ENCODE peak calls at places on chromosomes 7 and 10, in ten cellular contexts. D is hepatocyte, Y is cardiac fibroblast, Z is neural crest cell, P is HFF-Myc, B is astrocyte of the spinal cord, J is GM12865, W is OCI-LY7, I is GM10248, F is GM23338. K is an unnamed sample.
A peak's percentile ranks its signal among the peaks of the same experiment; 100 is the strongest.

GRCh38 chr7:27921081-27921836 is 181.3 kb downstream of the TAX1BP1 start:
- DNase-seq in D (peak; percentile 84), Y (peak; percentile 91), Z (peak; percentile 30), P (peak; percentile 79), B (peak; percentile 89), J (peak; percentile 80), W (peak; percentile 84), I (peak; percentile 40), F (peak; percentile 79), K (peak; percentile 53)

GRCh38 chr10:120052964-120053363 is 160.4 kb downstream of the SEC23IP start:
- DNase-seq in D (peak; percentile 22), Y (no peak), Z (no peak), P (no peak), B (no peak), J (no peak), W (no peak), I (no peak), F (no peak), K (no peak)

GRCh38 chr7:14698239-14698638 is 204.3 kb downstream of the DGKB start:
- DNase-seq in D (no peak), Y (peak; percentile 6), Z (no peak), P (no peak), B (peak; percentile 24), J (no peak), W (no peak), I (no peak), F (no peak), K (no peak)

GRCh38 chr10:71270301-71270777 is 48.7 kb upstream of the SLC29A3 start:
- DNase-seq in D (peak; percentile 90), Y (peak; percentile 88), Z (peak; percentile 65), P (peak; percentile 79), B (peak; percentile 80), J (peak; percentile 64), W (peak; percentile 70), I (peak; percentile 78), F (peak; percentile 94), K (peak; percentile 71)

GRCh38 chr7:30285531-30286284 is 1.3 kb downstream of the ZNRF2 start:
- DNase-seq in D (peak; percentile 34), Y (peak; percentile 63), Z (peak; percentile 14), P (peak; percentile 38), B (peak; percentile 60), J (peak; percentile 87), W (peak; percentile 79), I (peak; percentile 25), F (peak; percentile 63), K (peak; percentile 80)

GRCh38 chr10:130985158-130985753 is 326.3 kb downstream of the TCERG1L start:
- DNase-seq in D (no peak), Y (no peak), Z (no peak), P (no peak), B (no peak), J (no peak), W (no peak), I (no peak), F (no peak), K (no peak)

GRCh38 chr7:29969706-29970105 is 19.9 kb downstream of the SCRN1 start:
- DNase-seq in D (no peak), Y (no peak), Z (no peak), P (no peak), B (no peak), J (no peak), W (no peak), I (no peak), F (no peak), K (no peak)

GRCh38 chr7:98040626-98041025 is 50.6 kb upstream of the OCM2 start:
- DNase-seq in D (no peak), Y (no peak), Z (no peak), P (no peak), B (no peak), J (no peak), W (no peak), I (no peak), F (no peak), K (no peak)

GRCh38 chr10:125473138-125473793 is 209.7 kb downstream of the TEX36 start:
- DNase-seq in D (no peak), Y (no peak), Z (no peak), P (no peak), B (no peak), J (no peak), W (no peak), I (no peak), F (no peak), K (no peak)

GRCh38 chr7:1536768-1537630 is 6.5 kb downstream of the MAFK start:
- DNase-seq in D (peak; percentile 99), Y (peak; percentile 100), Z (peak; percentile 60), P (peak; percentile 90), B (peak; percentile 99), J (no peak), W (no peak), I (no peak), F (peak; percentile 93), K (no peak)

GRCh38 chr10:126185666-126186447 is 202.4 kb downstream of the ADAM12 start:
- DNase-seq in D (no peak), Y (no peak), Z (no peak), P (no peak), B (no peak), J (no peak), W (no peak), I (no peak), F (no peak), K (no peak)

GRCh38 chr7:92461027-92462003 is 14.0 kb downstream of the GATAD1 start:
- DNase-seq in D (peak; percentile 63), Y (peak; percentile 64), Z (peak; percentile 28), P (no peak), B (peak; percentile 51), J (peak; percentile 58), W (peak; percentile 67), I (peak; percentile 44), F (peak; percentile 78), K (peak; percentile 41)

GRCh38 chr7:36129048-36129534 is 24.0 kb upstream of the EEPD1 start:
- DNase-seq in D (peak; percentile 47), Y (peak; percentile 74), Z (no peak), P (no peak), B (no peak), J (no peak), W (no peak), I (no peak), F (no peak), K (no peak)

GRCh38 chr10:47346572-47347302 is 1.4 kb upstream of the RBP3 start:
- DNase-seq in D (peak; percentile 39), Y (peak; percentile 8), Z (no peak), P (peak; percentile 20), B (no peak), J (no peak), W (no peak), I (no peak), F (no peak), K (no peak)

GRCh38 chr10:47344996-47345870 is 2.9 kb upstream of the RBP3 start:
- DNase-seq in D (no peak), Y (no peak), Z (no peak), P (no peak), B (no peak), J (no peak), W (no peak), I (no peak), F (no peak), K (no peak)

GRCh38 chr10:47348661-47349470 is 703 bp downstream of the RBP3 start:
- DNase-seq in D (no peak), Y (no peak), Z (no peak), P (no peak), B (no peak), J (no peak), W (no peak), I (no peak), F (no peak), K (no peak)

GRCh38 chr10:47348138-47348651 is at the start of gene RBP3:
- DNase-seq in D (no peak), Y (no peak), Z (no peak), P (no peak), B (no peak), J (no peak), W (no peak), I (no peak), F (no peak), K (no peak)

DNA sequence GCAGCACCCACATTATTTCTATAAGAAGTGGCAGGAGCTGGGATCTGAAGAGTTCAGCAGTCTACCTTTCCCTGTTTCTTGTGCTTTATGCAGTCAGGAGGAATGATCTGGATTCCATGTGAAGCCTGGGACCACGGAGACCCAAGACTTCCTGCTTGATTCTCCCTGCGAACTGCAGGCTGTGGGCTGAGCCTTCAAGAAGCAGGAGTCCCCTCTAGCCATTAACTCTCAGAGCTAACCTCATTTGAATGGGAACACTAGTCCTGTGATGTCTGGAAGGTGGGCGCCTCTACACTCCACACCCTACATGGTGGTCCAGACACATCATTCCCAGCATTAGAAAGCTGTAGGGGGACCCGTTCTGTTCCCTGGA is 874 bp upstream of the RBP3 start:
- DNase-seq in D (no peak), Y (no peak), Z (no peak), P (no peak), B (no peak), J (no peak), W (no peak), I (no peak), F (no peak), K (no peak)
- TF ChIP-seq CTCF in D (no peak), Y (no peak), Z (no peak), P (no peak), B (no peak), J (no peak), W (no peak), I (no peak), F (no peak), K (no peak)

GRCh38 chr10:92592761-92593552 is at the start of gene KIF11:
- DNase-seq in D (peak; percentile 98), Y (peak; percentile 97), Z (peak; percentile 96), P (peak; percentile 93), B (peak; percentile 97), J (peak; percentile 98), W (peak; percentile 99), I (peak; percentile 93), F (peak; percentile 99), K (peak; percentile 100)
- TF ChIP-seq CTCF in D (no peak), Y (no peak), Z (peak; percentile 22), P (no peak), B (no peak), J (no peak), W (peak; percentile 36), I (no peak), F (no peak), K (no peak)

DNA sequence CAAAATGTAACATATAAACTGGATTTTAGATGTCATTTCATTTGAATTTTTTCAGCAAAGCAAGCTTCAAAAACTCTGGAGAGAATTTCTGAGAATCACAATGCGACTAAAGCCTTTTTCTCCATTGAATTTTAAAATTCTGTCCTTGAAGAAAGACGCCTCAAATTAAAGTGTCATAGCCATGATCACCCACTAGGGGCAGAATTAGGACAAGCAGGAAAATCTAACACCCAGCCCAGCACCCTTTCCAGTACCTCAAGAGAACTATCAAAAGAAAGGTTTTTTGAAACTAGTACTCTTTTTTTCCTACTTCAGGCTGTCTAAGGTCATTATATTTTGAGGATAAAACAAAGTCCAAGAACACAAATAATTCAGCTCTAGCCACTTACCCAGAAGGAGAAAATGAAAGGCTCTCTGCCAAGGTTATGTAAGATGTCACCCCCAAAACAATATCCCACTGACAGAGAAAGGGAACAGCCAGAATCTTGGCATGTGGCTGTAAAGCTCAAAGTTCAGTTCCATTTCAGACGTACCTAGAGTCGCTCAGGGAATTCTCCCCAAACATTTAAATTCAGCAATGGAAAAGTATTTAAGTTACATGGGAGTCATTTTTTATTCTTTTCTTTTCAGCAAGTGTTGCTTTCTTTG is 299.4 kb downstream of the SNX13 start:
- DNase-seq in D (peak; percentile 42), Y (peak; percentile 60), Z (peak; percentile 34), P (no peak), B (peak; percentile 53), J (peak; percentile 51), W (peak; percentile 35), I (peak; percentile 29), F (peak; percentile 84), K (peak; percentile 41)
- TF ChIP-seq CTCF in D (peak; percentile 47), Y (peak; percentile 73), Z (peak; percentile 73), P (peak; percentile 58), B (peak; percentile 66), J (peak; percentile 62), W (peak; percentile 85), I (peak; percentile 41), F (peak; percentile 61), K (peak; percentile 72)

GRCh38 chr7:82164813-82165212 is 278.8 kb downstream of the CACNA2D1 start:
- DNase-seq in D (peak; percentile 6), Y (peak; percentile 82), Z (no peak), P (peak; percentile 40), B (peak; percentile 68), J (no peak), W (no peak), I (no peak), F (peak; percentile 33), K (no peak)
- TF ChIP-seq CTCF in D (peak; percentile 18), Y (peak; percentile 56), Z (no peak), P (peak; percentile 7), B (peak; percentile 47), J (no peak), W (peak; percentile 16), I (no peak), F (peak; percentile 58), K (no peak)